ENCODE peak calls at places on chromosomes 3 and 15, in nine cellular contexts. K is lower leg skin, O is cardiac muscle cell, T is fibroblast of pulmonary artery, B is neural progenitor cell, U is bronchial epithelial cell, A is fibroblast of the aortic adventitia, C is astrocyte of the cerebellum, N is endodermal cell. Q is an unnamed sample.

GRCh38 chr15:66707310-66708160 is 5.5 kb downstream of the SMAD6 start:
- DNase-seq in N (peak), T (peak), C (no peak), U (no peak), A (peak), K (no peak), B (peak), O (peak), Q (peak)

GRCh38 chr3:37712918-37713819 is 148.5 kb upstream of the CTDSPL start:
- DNase-seq in O (peak), B (peak), N (no peak), C (peak), U (peak), K (no peak), T (peak), A (peak), Q (peak)

GRCh38 chr3:45011756-45012441 is 14.2 kb upstream of the CLEC3B start:
- DNase-seq in O (no peak), C (peak), T (peak), U (peak), N (no peak), B (no peak), A (peak), K (peak), Q (peak)

GRCh38 chr15:83565553-83566159 is 88.3 kb upstream of the ADAMTSL3 start:
- DNase-seq in C (peak), B (peak), N (no peak), T (peak), U (peak), A (peak), O (peak), K (no peak), Q (peak)

GRCh38 chr3:150082898-150083652 is 112.4 kb upstream of the PFN2 start:
- DNase-seq in K (no peak), C (no peak), N (no peak), U (no peak), A (no peak), B (no peak), T (no peak), O (no peak), Q (no peak)

GRCh38 chr15:80823995-80824394 is 44.8 kb downstream of the CEMIP start:
- DNase-seq in O (no peak), N (peak), B (no peak), C (no peak), U (no peak), K (no peak), A (no peak), T (no peak), Q (no peak)

GRCh38 chr3:52110502-52110901 is 43.7 kb downstream of the POC1A start:
- DNase-seq in N (no peak), B (no peak), K (no peak), U (no peak), O (peak), C (no peak), A (no peak), T (no peak), Q (no peak)

GRCh38 chr15:36887214-36888017 is 212.9 kb downstream of the MEIS2 start:
- DNase-seq in T (peak), U (no peak), B (peak), A (no peak), N (peak), C (no peak), K (no peak), O (peak), Q (no peak)

GRCh38 chr15:66462630-66463029 is 34.9 kb downstream of the SNAPC5 start:
- DNase-seq in T (no peak), K (no peak), N (no peak), U (no peak), O (no peak), A (no peak), B (no peak), C (no peak), Q (no peak)

GRCh38 chr3:61371123-61371522 is 119.9 kb upstream of the FHIT start:
- DNase-seq in K (no peak), A (no peak), T (peak), B (peak), C (no peak), U (peak), N (peak), O (peak), Q (peak)

GRCh38 chr15:41967506-41968206 is 4.7 kb downstream of the EHD4 start:
- DNase-seq in B (peak), O (peak), N (peak), A (no peak), U (peak), T (peak), C (no peak), K (peak), Q (peak)

GRCh38 chr15:60507596-60508424 is 28.9 kb upstream of the ICE2 start:
- DNase-seq in N (peak), C (peak), A (peak), U (peak), T (peak), K (peak), B (peak), O (peak), Q (peak)

GRCh38 chr15:62488383-62488782 is 323.3 kb upstream of the C2CD4B start:
- DNase-seq in C (no peak), T (no peak), N (no peak), U (no peak), O (no peak), B (no peak), K (no peak), A (no peak), Q (peak)

GRCh38 chr15:60070838-60071493 is 66.9 kb downstream of the FOXB1 start:
- DNase-seq in A (peak), K (no peak), U (peak), C (peak), B (no peak), O (no peak), T (peak), N (no peak), Q (peak)

GRCh38 chr15:67164811-67165652 is 89.4 kb downstream of the AAGAB start:
- DNase-seq in N (peak), B (peak), C (peak), K (no peak), T (peak), A (peak), U (no peak), O (peak), Q (peak)

GRCh38 chr3:159028706-159029105 is 226.9 kb downstream of the MFSD1 start:
- DNase-seq in T (no peak), N (no peak), K (no peak), B (no peak), C (no peak), U (no peak), A (no peak), O (no peak), Q (no peak)

GRCh38 chr3:21330293-21330692 is 420.7 kb downstream of the ZNF385D start:
- DNase-seq in C (no peak), U (peak), A (peak), K (no peak), N (no peak), B (no peak), O (no peak), T (no peak), Q (peak)

GRCh38 chr3:38139191-38139590 is 730 bp downstream of the MYD88 start:
- DNase-seq in T (no peak), O (no peak), K (no peak), N (no peak), U (no peak), C (no peak), A (no peak), B (no peak), Q (no peak)

GRCh38 chr3:117628896-117629295 is 919.3 kb downstream of the TUSC7 start:
- DNase-seq in A (peak), T (peak), K (peak), B (no peak), O (no peak), C (peak), N (no peak), U (peak), Q (peak)

GRCh38 chr3:105912891-105913290 is 44.1 kb upstream of the CBLB start:
- DNase-seq in O (no peak), C (no peak), U (no peak), B (no peak), K (no peak), T (no peak), A (no peak), N (no peak), Q (no peak)

GRCh38 chr3:17747890-17748247 is 5.4 kb upstream of the TBC1D5 start:
- DNase-seq in C (no peak), A (no peak), O (no peak), N (no peak), K (no peak), T (no peak), U (no peak), B (no peak), Q (no peak)

GRCh38 chr3:7999363-7999762 is 502.3 kb upstream of the LMCD1 start:
- DNase-seq in N (peak), U (no peak), B (peak), A (no peak), T (no peak), K (no peak), O (no peak), C (peak), Q (no peak)

GRCh38 chr15:41958002-41958420 is 14.3 kb downstream of the EHD4 start:
- DNase-seq in B (no peak), K (no peak), C (no peak), A (no peak), N (peak), U (no peak), O (no peak), T (no peak), Q (no peak)

GRCh38 chr15:52095597-52096262 is 16.8 kb downstream of the BCL2L10 start:
- DNase-seq in O (no peak), N (no peak), B (no peak), C (peak), A (peak), U (peak), T (peak), K (no peak), Q (peak)

GRCh38 chr15:58457466-58457965 is 25.7 kb downstream of the LIPC start:
- DNase-seq in C (no peak), K (no peak), U (peak), A (peak), N (no peak), B (no peak), O (no peak), T (peak), Q (peak)

GRCh38 chr15:39438795-39439577 is 141.9 kb upstream of the THBS1 start:
- DNase-seq in K (no peak), U (no peak), N (no peak), O (peak), A (no peak), C (no peak), T (peak), B (no peak), Q (no peak)

GRCh38 chr3:55508335-55508734 is 21.2 kb upstream of the WNT5A start:
- DNase-seq in K (no peak), T (no peak), B (no peak), O (no peak), C (no peak), N (no peak), U (no peak), A (no peak), Q (no peak)

GRCh38 chr3:57046120-57046519 is 14.3 kb upstream of the SPATA12 start:
- DNase-seq in A (no peak), U (no peak), N (no peak), T (no peak), C (no peak), O (no peak), K (no peak), B (no peak), Q (no peak)

GRCh38 chr3:126460386-126460785 is 15.3 kb downstream of the ZXDC start:
- DNase-seq in C (no peak), N (no peak), K (no peak), A (no peak), B (no peak), T (no peak), U (no peak), O (no peak), Q (no peak)

GRCh38 chr3:29759443-29760033 is 478.7 kb downstream of the RBMS3 start:
- DNase-seq in T (peak), N (no peak), K (no peak), C (no peak), U (peak), O (no peak), B (peak), A (peak), Q (peak)

GRCh38 chr3:157436583-157437300 is at the start of gene PTX3:
- DNase-seq in O (peak), A (peak), K (peak), N (peak), U (peak), C (peak), B (peak), T (peak), Q (peak)

GRCh38 chr3:129526121-129526900 is 2.1 kb upstream of the RHO start:
- DNase-seq in O (no peak), T (no peak), N (no peak), K (no peak), C (no peak), U (no peak), B (peak), A (no peak), Q (no peak)

GRCh38 chr3:127213381-127213918 is 20.5 kb downstream of the PRR23E start:
- DNase-seq in O (no peak), T (no peak), N (no peak), C (no peak), U (no peak), A (no peak), K (no peak), B (no peak), Q (no peak)

GRCh38 chr15:67307889-67308597 is 53.5 kb downstream of the IQCH start:
- DNase-seq in U (no peak), K (no peak), A (no peak), B (peak), T (peak), O (no peak), N (no peak), C (no peak), Q (no peak)

GRCh38 chr3:56870436-56870835 is 68.7 kb upstream of the ARHGEF3 start:
- DNase-seq in O (no peak), A (no peak), U (peak), N (no peak), C (no peak), B (no peak), T (no peak), K (no peak), Q (peak)

DNA sequence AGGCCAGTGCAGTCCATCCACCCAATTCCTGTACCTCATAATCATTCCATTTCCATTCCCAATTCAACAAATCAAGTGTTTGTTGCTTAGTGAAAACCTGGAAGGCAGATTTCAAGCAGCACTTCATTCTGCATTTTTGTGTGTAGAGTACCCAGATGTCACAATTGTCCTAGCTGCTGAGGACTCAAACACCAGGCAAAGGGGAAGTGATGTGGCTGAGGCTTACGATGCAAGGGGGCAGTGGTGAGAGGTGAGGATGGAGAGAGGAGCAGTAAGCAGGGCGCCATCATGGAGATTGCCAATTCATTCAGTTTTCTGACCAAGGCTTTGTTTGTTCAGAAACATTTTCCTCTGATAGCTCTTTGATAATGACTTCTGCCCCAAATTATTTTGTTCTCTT is 83.7 kb upstream of the GSK3B start:
- DNase-seq in O (no peak), U (no peak), C (no peak), N (peak), K (no peak), A (no peak), B (no peak), T (peak), Q (no peak)
- TF ChIP-seq CTCF in O (no peak), U (no peak), C (no peak), N (peak), K (no peak), A (no peak), B (no peak), T (peak), Q (no peak)

GRCh38 chr3:123444023-123444422 is 4.9 kb downstream of the ADCY5 start:
- DNase-seq in C (no peak), O (peak), B (peak), U (no peak), A (no peak), N (no peak), T (peak), K (no peak), Q (no peak)

GRCh38 chr3:123442125-123442524 is 6.8 kb downstream of the ADCY5 start:
- DNase-seq in A (no peak), N (no peak), T (no peak), K (no peak), O (no peak), U (no peak), C (no peak), B (no peak), Q (no peak)

GRCh38 chr3:123444744-123445143 is 4.1 kb downstream of the ADCY5 start:
- DNase-seq in K (no peak), C (no peak), N (no peak), T (no peak), A (no peak), O (no peak), B (no peak), U (no peak), Q (no peak)

GRCh38 chr3:123440181-123440580 is 8.7 kb downstream of the ADCY5 start:
- DNase-seq in O (no peak), N (no peak), B (no peak), C (no peak), U (no peak), K (no peak), T (no peak), A (no peak), Q (no peak)

DNA sequence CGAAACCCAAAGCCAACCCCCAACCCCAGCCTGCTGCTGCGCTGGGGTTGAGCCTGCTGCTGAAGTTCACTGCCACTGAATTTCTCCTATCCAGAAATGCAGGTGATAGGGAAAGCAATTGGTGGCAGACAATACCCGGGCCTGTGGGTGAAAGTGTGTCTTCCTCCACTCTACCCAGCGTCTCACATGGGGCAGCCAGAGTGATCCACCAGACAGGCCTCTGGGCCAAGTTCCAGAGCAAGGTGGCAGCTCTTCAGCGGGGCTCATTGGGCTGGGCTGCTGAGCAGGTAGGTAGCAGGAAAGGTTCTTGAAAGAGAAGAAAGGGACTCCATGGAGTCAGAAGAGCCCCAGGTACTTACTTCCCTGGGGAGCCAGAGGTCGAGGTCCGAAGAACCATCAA is 6.0 kb downstream of the ADCY5 start:
- DNase-seq in B (no peak), T (no peak), U (no peak), N (no peak), O (no peak), C (no peak), K (no peak), A (no peak), Q (no peak)
- H3K4me3 ChIP-seq in B (no peak), T (no peak), U (no peak), N (no peak), O (no peak), C (no peak), K (no peak), A (no peak), Q (no peak)

GRCh38 chr15:32041294-32041693 is 11.0 kb downstream of the CHRNA7 start:
- DNase-seq in N (peak), K (no peak), U (no peak), B (peak), T (no peak), C (no peak), O (no peak), A (no peak), Q (no peak)

GRCh38 chr15:32036972-32037371 is 6.7 kb downstream of the CHRNA7 start:
- DNase-seq in T (no peak), C (no peak), N (no peak), O (no peak), K (no peak), U (no peak), A (no peak), B (no peak), Q (no peak)

DNA sequence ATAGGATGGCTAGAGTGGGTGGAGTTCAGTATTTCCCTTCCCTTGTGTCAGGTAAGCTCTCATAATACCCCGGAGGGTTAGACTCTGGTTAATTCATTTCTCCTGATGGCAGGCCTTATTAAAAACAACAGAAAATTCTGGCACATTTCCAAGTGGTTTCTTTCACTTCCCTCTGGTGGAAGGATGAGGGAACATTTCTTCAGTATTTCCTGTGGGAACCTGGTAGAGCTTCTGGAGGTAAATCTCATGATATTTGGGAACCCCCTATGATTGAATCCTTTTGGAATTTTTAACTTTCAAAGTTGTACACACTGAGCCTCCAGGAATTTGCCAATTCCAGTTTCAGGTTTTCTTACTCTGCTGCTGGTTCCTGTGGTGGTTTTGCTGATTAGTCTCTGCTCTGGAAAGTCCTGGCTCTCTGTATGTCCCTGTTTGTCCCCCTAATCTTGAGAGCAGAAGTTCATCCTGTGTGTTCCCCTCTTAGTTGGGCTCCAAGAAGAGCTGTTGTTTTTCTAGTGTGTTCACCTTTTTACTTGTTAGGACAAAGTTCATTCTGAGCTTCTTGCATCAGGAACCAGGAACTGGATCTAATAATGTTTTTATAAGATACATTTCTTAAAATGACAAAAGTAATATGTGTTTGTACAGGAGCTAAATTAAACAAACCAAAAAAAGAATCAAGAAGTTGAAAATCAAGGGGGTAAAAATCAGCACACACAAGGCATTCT is 12.1 kb downstream of the CHRNA7 start:
- DNase-seq in B (no peak), T (no peak), N (no peak), K (no peak), U (peak), C (peak), O (peak), A (no peak), Q (no peak)
- TF ChIP-seq CTCF in B (no peak), T (no peak), N (peak), K (no peak), U (no peak), C (peak), O (no peak), A (no peak), Q (no peak)

GRCh38 chr3:19159966-19160365 is 11.7 kb downstream of the KCNH8 start:
- DNase-seq in K (no peak), O (no peak), N (no peak), C (no peak), A (no peak), T (no peak), U (no peak), B (no peak), Q (no peak)

GRCh38 chr3:19149388-19149787 is 1.1 kb downstream of the KCNH8 start:
- DNase-seq in C (peak), N (peak), K (no peak), O (peak), B (peak), U (peak), A (peak), T (peak), Q (peak)

GRCh38 chr3:19154693-19155250 is 6.5 kb downstream of the KCNH8 start:
- DNase-seq in B (no peak), K (no peak), T (no peak), C (no peak), N (no peak), U (no peak), O (no peak), A (no peak), Q (no peak)

GRCh38 chr3:19151171-19151570 is 2.9 kb downstream of the KCNH8 start:
- DNase-seq in T (no peak), N (no peak), U (no peak), A (no peak), O (no peak), B (no peak), C (no peak), K (no peak), Q (no peak)

GRCh38 chr3:19155375-19155774 is 7.1 kb downstream of the KCNH8 start:
- DNase-seq in B (no peak), U (no peak), A (no peak), C (no peak), O (no peak), T (no peak), N (no peak), K (no peak), Q (no peak)
- H3K4me3 ChIP-seq in B (no peak), U (no peak), A (no peak), C (no peak), O (no peak), T (no peak), N (no peak), K (no peak), Q (no peak)

GRCh38 chr3:139187154-139187553 is 142.5 kb upstream of the PRR23C start:
- DNase-seq in N (no peak), A (no peak), U (no peak), C (no peak), K (no peak), B (no peak), O (peak), T (no peak), Q (no peak)
- TF ChIP-seq CTCF in N (no peak), A (no peak), U (no peak), C (no peak), K (no peak), B (no peak), O (no peak), T (no peak), Q (no peak)